ENCODE peak calls at places on chromosome 11, in seven cellular contexts. O is NCI-H460; N is heart right ventricle; S is mucosa of descending colon; A is stimulated activated CD8-positive, alpha-beta memory T cell treated with anti-CD3 and anti-CD28 coated beads, Interleukin-4, amount 100 ng/mL, for 1 hour; Y is psoas muscle; C is HEK293T. I is an unnamed sample.

GRCh38 chr11:10414659-10415058 is 40.4 kb upstream of the AMPD3 start:
- DNase-seq in O (no peak), N (peak; percentile 37), S (peak; percentile 64), A (no peak), Y (peak; percentile 55), C (no peak), I (no peak)

GRCh38 chr11:47856186-47856585 is 8.0 kb upstream of the NUP160 start:
- DNase-seq in O (no peak), N (no peak), S (no peak), A (no peak), Y (no peak), C (no peak), I (no peak)

GRCh38 chr11:27783701-27784355 is 83.6 kb upstream of the BDNF start:
- DNase-seq in O (no peak), N (no peak), S (no peak), A (no peak), Y (no peak), C (no peak), I (no peak)

GRCh38 chr11:96033569-96033968 is 109.7 kb upstream of the MTMR2 start:
- DNase-seq in O (no peak), N (no peak), S (no peak), A (no peak), Y (no peak), C (no peak), I (no peak)

GRCh38 chr11:21622995-21623394 is 569.9 kb upstream of the ANO5 start:
- DNase-seq in O (no peak), N (no peak), S (no peak), A (no peak), Y (no peak), C (no peak), I (no peak)

GRCh38 chr11:111663820-111664219 is 61.6 kb downstream of the SIK2 start:
- DNase-seq in O (no peak), N (peak; percentile 26), S (no peak), A (no peak), Y (peak; percentile 37), C (no peak), I (peak; percentile 56)

GRCh38 chr11:75236062-75236461 is 4.5 kb upstream of the TPBGL start:
- DNase-seq in O (no peak), N (no peak), S (no peak), A (no peak), Y (no peak), C (no peak), I (no peak)

GRCh38 chr11:33857924-33858323 is 34.0 kb downstream of the LMO2 start:
- DNase-seq in O (peak; percentile 52), N (peak; percentile 81), S (peak; percentile 69), A (peak; percentile 41), Y (peak; percentile 75), C (peak; percentile 76), I (peak; percentile 53)

GRCh38 chr11:65883786-65884715 is 4.2 kb downstream of the FIBP start:
- DNase-seq in O (no peak), N (no peak), S (no peak), A (no peak), Y (no peak), C (no peak), I (no peak)

GRCh38 chr11:110308071-110308470 is 11.7 kb upstream of the RDX start:
- DNase-seq in O (no peak), N (no peak), S (no peak), A (no peak), Y (no peak), C (no peak), I (no peak)

I was measured in dermis microvascular lymphatic vessel endothelial cell.